ENCODE peak calls at places on chromosomes 3 and 15, in ten cellular contexts. One of them, this sample, is unnamed.

GRCh38 chr3:30795176-30795575 is 99.3 kb downstream of the GADL1 start:
- DNase-seq in adrenal gland: no peak
- DNase-seq in heart left ventricle: no peak
- DNase-seq in endothelial cell of umbilical vein: no peak
- DNase-seq in transverse colon: no peak
- DNase-seq in H1: no peak
- DNase-seq in gastrocnemius medialis: no peak
- DNase-seq in Peyer's patch: no peak
- DNase-seq in prostate gland: no peak
- DNase-seq in HCT116: no peak
- DNase-seq in this sample: no peak

GRCh38 chr3:53178246-53178645 is 17.2 kb downstream of the PRKCD start:
- DNase-seq in adrenal gland: no peak
- DNase-seq in endothelial cell of umbilical vein: no peak
- DNase-seq in transverse colon: no peak
- DNase-seq in HCT116: no peak
- DNase-seq in Peyer's patch: no peak
- DNase-seq in heart left ventricle: no peak
- DNase-seq in prostate gland: no peak
- DNase-seq in gastrocnemius medialis: no peak
- DNase-seq in H1: no peak
- DNase-seq in this sample: no peak

GRCh38 chr3:10697918-10698317 is 118.1 kb upstream of the SLC6A11 start:
- DNase-seq in HCT116: peak
- DNase-seq in Peyer's patch: no peak
- DNase-seq in gastrocnemius medialis: no peak
- DNase-seq in adrenal gland: no peak
- DNase-seq in transverse colon: no peak
- DNase-seq in heart left ventricle: no peak
- DNase-seq in prostate gland: no peak
- DNase-seq in endothelial cell of umbilical vein: no peak
- DNase-seq in H1: no peak
- DNase-seq in this sample: no peak

GRCh38 chr15:68368731-68369435 is 63.1 kb downstream of the ITGA11 start:
- DNase-seq in endothelial cell of umbilical vein: peak
- DNase-seq in gastrocnemius medialis: no peak
- DNase-seq in Peyer's patch: no peak
- DNase-seq in heart left ventricle: peak
- DNase-seq in HCT116: no peak
- DNase-seq in H1: no peak
- DNase-seq in prostate gland: no peak
- DNase-seq in adrenal gland: peak
- DNase-seq in transverse colon: no peak
- DNase-seq in this sample: no peak

GRCh38 chr3:52313774-52314188 is 2.3 kb upstream of the DNAH1 start:
- DNase-seq in prostate gland: no peak
- DNase-seq in HCT116: no peak
- DNase-seq in heart left ventricle: peak
- DNase-seq in transverse colon: peak
- DNase-seq in gastrocnemius medialis: no peak
- DNase-seq in H1: no peak
- DNase-seq in endothelial cell of umbilical vein: peak
- DNase-seq in adrenal gland: peak
- DNase-seq in Peyer's patch: no peak
- DNase-seq in this sample: no peak

GRCh38 chr15:63122002-63122893 is 587 bp downstream of the LACTB start:
- DNase-seq in endothelial cell of umbilical vein: peak
- DNase-seq in adrenal gland: peak
- DNase-seq in H1: peak
- DNase-seq in prostate gland: peak
- DNase-seq in heart left ventricle: peak
- DNase-seq in HCT116: peak
- DNase-seq in Peyer's patch: peak
- DNase-seq in gastrocnemius medialis: peak
- DNase-seq in transverse colon: peak
- DNase-seq in this sample: peak

GRCh38 chr15:34583399-34584320 is at the start of gene GOLGA8B:
- DNase-seq in transverse colon: peak
- DNase-seq in H1: peak
- DNase-seq in HCT116: peak
- DNase-seq in prostate gland: peak
- DNase-seq in Peyer's patch: peak
- DNase-seq in heart left ventricle: peak
- DNase-seq in endothelial cell of umbilical vein: peak
- DNase-seq in adrenal gland: peak
- DNase-seq in gastrocnemius medialis: peak
- DNase-seq in this sample: peak

GRCh38 chr3:105904683-105905320 is 36.0 kb upstream of the CBLB start:
- DNase-seq in endothelial cell of umbilical vein: peak
- DNase-seq in HCT116: no peak
- DNase-seq in adrenal gland: no peak
- DNase-seq in prostate gland: no peak
- DNase-seq in gastrocnemius medialis: no peak
- DNase-seq in H1: no peak
- DNase-seq in transverse colon: no peak
- DNase-seq in Peyer's patch: no peak
- DNase-seq in heart left ventricle: no peak
- DNase-seq in this sample: no peak

GRCh38 chr15:65110676-65111292 is 4.2 kb downstream of the UBAP1L start:
- DNase-seq in transverse colon: no peak
- DNase-seq in prostate gland: no peak
- DNase-seq in H1: no peak
- DNase-seq in heart left ventricle: no peak
- DNase-seq in adrenal gland: no peak
- DNase-seq in Peyer's patch: no peak
- DNase-seq in HCT116: no peak
- DNase-seq in endothelial cell of umbilical vein: peak
- DNase-seq in gastrocnemius medialis: no peak
- DNase-seq in this sample: no peak

GRCh38 chr15:38539008-38539343 is 25.6 kb downstream of the RASGRP1 start:
- DNase-seq in endothelial cell of umbilical vein: no peak
- DNase-seq in Peyer's patch: no peak
- DNase-seq in transverse colon: no peak
- DNase-seq in heart left ventricle: no peak
- DNase-seq in prostate gland: no peak
- DNase-seq in HCT116: no peak
- DNase-seq in adrenal gland: no peak
- DNase-seq in H1: no peak
- DNase-seq in gastrocnemius medialis: no peak
- DNase-seq in this sample: no peak

GRCh38 chr3:114496874-114497273 is 203.0 kb downstream of the TIGIT start:
- DNase-seq in endothelial cell of umbilical vein: no peak
- DNase-seq in H1: no peak
- DNase-seq in adrenal gland: peak
- DNase-seq in heart left ventricle: peak
- DNase-seq in transverse colon: no peak
- DNase-seq in HCT116: no peak
- DNase-seq in prostate gland: no peak
- DNase-seq in gastrocnemius medialis: no peak
- DNase-seq in Peyer's patch: no peak
- DNase-seq in this sample: no peak

GRCh38 chr3:114498779-114499370 is 205.0 kb downstream of the TIGIT start:
- DNase-seq in Peyer's patch: no peak
- DNase-seq in HCT116: peak
- DNase-seq in prostate gland: no peak
- DNase-seq in endothelial cell of umbilical vein: no peak
- DNase-seq in adrenal gland: peak
- DNase-seq in H1: no peak
- DNase-seq in gastrocnemius medialis: peak
- DNase-seq in transverse colon: no peak
- DNase-seq in heart left ventricle: peak
- DNase-seq in this sample: no peak

GRCh38 chr3:114494498-114494897 is 200.7 kb downstream of the TIGIT start:
- DNase-seq in prostate gland: no peak
- DNase-seq in gastrocnemius medialis: no peak
- DNase-seq in HCT116: no peak
- DNase-seq in transverse colon: no peak
- DNase-seq in endothelial cell of umbilical vein: peak
- DNase-seq in adrenal gland: no peak
- DNase-seq in H1: no peak
- DNase-seq in heart left ventricle: no peak
- DNase-seq in Peyer's patch: no peak
- DNase-seq in this sample: no peak

GRCh38 chr3:114496021-114496434 is 202.2 kb downstream of the TIGIT start:
- DNase-seq in Peyer's patch: no peak
- DNase-seq in endothelial cell of umbilical vein: no peak
- DNase-seq in adrenal gland: no peak
- DNase-seq in gastrocnemius medialis: no peak
- DNase-seq in H1: no peak
- DNase-seq in heart left ventricle: peak
- DNase-seq in transverse colon: no peak
- DNase-seq in HCT116: peak
- DNase-seq in prostate gland: no peak
- DNase-seq in this sample: no peak

GRCh38 chr3:114496466-114496865 is 202.6 kb downstream of the TIGIT start:
- DNase-seq in transverse colon: no peak
- DNase-seq in prostate gland: no peak
- DNase-seq in Peyer's patch: no peak
- DNase-seq in endothelial cell of umbilical vein: no peak
- DNase-seq in adrenal gland: no peak
- DNase-seq in H1: no peak
- DNase-seq in gastrocnemius medialis: no peak
- DNase-seq in HCT116: no peak
- DNase-seq in heart left ventricle: no peak
- DNase-seq in this sample: no peak
- H3K27ac ChIP-seq in transverse colon: no peak
- H3K27ac ChIP-seq in prostate gland: no peak
- H3K27ac ChIP-seq in Peyer's patch: no peak
- H3K27ac ChIP-seq in endothelial cell of umbilical vein: no peak
- H3K27ac ChIP-seq in adrenal gland: no peak
- H3K27ac ChIP-seq in H1: no peak
- H3K27ac ChIP-seq in gastrocnemius medialis: peak
- H3K27ac ChIP-seq in HCT116: peak
- H3K27ac ChIP-seq in heart left ventricle: no peak
- H3K27ac ChIP-seq in this sample: peak

GRCh38 chr15:80087104-80087503 is 27.6 kb downstream of the ZFAND6 start:
- DNase-seq in transverse colon: no peak
- DNase-seq in Peyer's patch: no peak
- DNase-seq in prostate gland: no peak
- DNase-seq in H1: no peak
- DNase-seq in adrenal gland: no peak
- DNase-seq in HCT116: no peak
- DNase-seq in heart left ventricle: no peak
- DNase-seq in endothelial cell of umbilical vein: no peak
- DNase-seq in gastrocnemius medialis: no peak
- DNase-seq in this sample: no peak
- TF ChIP-seq CTCF in transverse colon: peak
- TF ChIP-seq CTCF in Peyer's patch: no peak
- TF ChIP-seq CTCF in prostate gland: no peak
- TF ChIP-seq CTCF in H1: no peak
- TF ChIP-seq CTCF in adrenal gland: no peak
- TF ChIP-seq CTCF in HCT116: peak
- TF ChIP-seq CTCF in heart left ventricle: no peak
- TF ChIP-seq CTCF in endothelial cell of umbilical vein: no peak
- TF ChIP-seq CTCF in gastrocnemius medialis: no peak
- TF ChIP-seq CTCF in this sample: no peak

DNA sequence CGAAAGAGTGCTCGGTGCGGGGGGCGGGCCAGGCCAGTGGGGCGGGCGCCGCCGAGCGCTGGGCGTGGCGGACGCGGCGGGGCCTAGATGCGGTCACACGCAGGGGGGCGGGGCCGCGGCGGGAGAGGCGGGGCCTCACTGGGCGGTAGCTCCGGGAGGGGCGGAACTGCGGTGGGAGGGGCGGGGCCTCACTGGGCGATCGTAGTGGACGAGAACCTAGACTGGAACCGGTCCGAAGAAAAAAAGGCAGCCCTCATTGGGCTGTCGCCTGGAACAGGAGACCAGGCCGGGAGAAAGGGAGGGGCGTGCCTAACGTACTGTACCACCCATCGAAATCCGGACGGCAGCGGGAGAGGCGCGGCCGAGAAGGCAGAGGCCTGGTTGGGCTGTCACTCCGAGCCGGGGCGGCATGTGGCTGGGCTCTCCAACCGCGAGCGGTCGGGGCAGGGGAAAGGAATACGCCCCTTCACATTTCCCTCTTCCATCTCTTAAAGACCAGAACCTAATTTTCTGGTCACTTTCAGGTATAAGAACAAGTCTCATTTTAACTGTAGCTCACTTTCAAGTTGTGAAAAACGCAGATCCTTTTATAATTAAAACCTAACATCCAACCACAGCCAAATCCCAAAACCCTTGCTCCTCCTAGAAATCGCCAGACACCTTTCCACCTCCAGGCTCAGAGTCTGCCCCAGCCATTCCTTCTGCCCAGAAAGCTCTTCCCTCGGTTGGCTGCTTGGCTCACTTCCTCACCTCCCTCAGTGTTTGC is at the start of gene ANO10:
- DNase-seq in HCT116: peak
- DNase-seq in heart left ventricle: peak
- DNase-seq in Peyer's patch: peak
- DNase-seq in endothelial cell of umbilical vein: peak
- DNase-seq in prostate gland: peak
- DNase-seq in gastrocnemius medialis: peak
- DNase-seq in transverse colon: peak
- DNase-seq in adrenal gland: peak
- DNase-seq in H1: peak
- DNase-seq in this sample: peak
- TF ChIP-seq POLR2A in HCT116: no peak
- TF ChIP-seq POLR2A in heart left ventricle: no peak
- TF ChIP-seq POLR2A in Peyer's patch: no peak
- TF ChIP-seq POLR2A in endothelial cell of umbilical vein: peak
- TF ChIP-seq POLR2A in prostate gland: peak
- TF ChIP-seq POLR2A in gastrocnemius medialis: peak
- TF ChIP-seq POLR2A in transverse colon: peak
- TF ChIP-seq POLR2A in adrenal gland: peak
- TF ChIP-seq POLR2A in H1: no peak
- TF ChIP-seq POLR2A in this sample: no peak

DNA sequence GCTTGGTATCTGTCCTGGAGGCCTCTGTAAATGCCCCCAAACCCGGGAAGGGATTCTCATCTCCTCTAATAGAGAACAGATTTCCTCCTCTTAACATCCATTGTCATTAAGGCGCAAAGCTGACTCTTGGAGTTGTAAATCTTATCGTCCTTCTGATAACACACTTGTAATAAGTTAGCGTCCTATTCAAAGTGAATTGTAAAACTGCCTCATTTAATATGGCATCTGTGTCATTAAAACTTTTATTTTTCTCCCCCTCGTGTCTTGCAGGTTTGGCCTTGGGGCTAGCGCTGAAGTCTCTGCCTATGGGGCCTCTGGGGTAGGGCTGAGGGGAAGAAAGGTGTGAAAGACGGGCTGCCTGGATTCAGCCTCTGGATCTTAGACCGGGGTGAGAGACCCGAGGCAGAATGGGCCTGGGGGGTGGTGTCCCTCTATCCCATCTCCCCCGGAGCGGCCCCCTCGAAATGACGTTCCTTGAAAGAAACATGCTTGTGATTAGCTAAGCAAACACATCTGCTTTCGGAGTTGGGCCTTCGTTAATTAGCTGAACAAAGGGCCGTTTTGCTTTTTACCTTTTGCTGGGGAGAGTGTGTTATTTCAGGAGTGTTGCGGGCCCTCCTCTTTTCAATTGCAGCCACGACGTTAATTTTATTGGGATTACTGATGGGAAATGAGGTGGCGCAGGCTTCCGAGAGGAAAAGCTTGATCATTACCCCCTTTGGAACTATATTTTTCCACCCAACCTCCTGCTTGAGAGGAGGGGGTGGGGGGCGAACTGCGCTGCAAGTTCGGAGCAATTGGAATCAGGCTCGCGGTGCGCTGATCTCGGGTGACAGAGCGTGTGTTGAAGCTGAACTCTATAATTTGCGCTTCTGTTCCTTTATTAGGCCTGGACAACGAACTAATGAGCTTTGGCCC is 12.4 kb downstream of the NR2F2 start:
- DNase-seq in prostate gland: no peak
- DNase-seq in endothelial cell of umbilical vein: peak
- DNase-seq in Peyer's patch: no peak
- DNase-seq in heart left ventricle: no peak
- DNase-seq in H1: peak
- DNase-seq in transverse colon: no peak
- DNase-seq in gastrocnemius medialis: no peak
- DNase-seq in adrenal gland: no peak
- DNase-seq in HCT116: no peak
- DNase-seq in this sample: no peak
- H3K27ac ChIP-seq in prostate gland: peak
- H3K27ac ChIP-seq in endothelial cell of umbilical vein: peak
- H3K27ac ChIP-seq in Peyer's patch: peak
- H3K27ac ChIP-seq in heart left ventricle: peak
- H3K27ac ChIP-seq in H1: no peak
- H3K27ac ChIP-seq in transverse colon: peak
- H3K27ac ChIP-seq in gastrocnemius medialis: peak
- H3K27ac ChIP-seq in adrenal gland: peak
- H3K27ac ChIP-seq in HCT116: no peak
- H3K27ac ChIP-seq in this sample: peak

This sample was measured in stomach.